ENCODE peak calls at places on chromosomes 4 and X, in five cellular contexts. I is GM12892, R is HepG2, Q is H1, G is GM12878. S is an unnamed sample.

GRCh38 chr4:25552580-25553271 is 102.9 kb upstream of the SLC34A2 start:
- DNase-seq in Q (no peak), G (no peak), I (no peak), R (no peak), S (no peak)

GRCh38 chr4:130712038-130712437 is 1616.1 kb downstream of the C4orf33 start:
- DNase-seq in I (no peak), R (no peak), G (no peak), Q (no peak), S (no peak)

GRCh38 chrX:71167031-71167781 is 22.6 kb downstream of the NLGN3 start:
- DNase-seq in G (no peak), Q (no peak), I (no peak), R (no peak), S (no peak)

GRCh38 chr4:3388461-3389185 is 53.1 kb upstream of the HGFAC start:
- DNase-seq in I (no peak), G (peak), R (no peak), Q (no peak), S (no peak)

GRCh38 chr4:90234916-90235547 is 107.8 kb downstream of the CCSER1 start:
- DNase-seq in G (no peak), I (no peak), R (no peak), Q (no peak), S (no peak)

GRCh38 chr4:23962462-23962861 is 72.6 kb upstream of the PPARGC1A start:
- DNase-seq in R (peak), G (no peak), I (no peak), Q (no peak), S (no peak)

GRCh38 chr4:1126506-1126905 is 13.1 kb upstream of the RNF212 start:
- DNase-seq in I (no peak), R (no peak), Q (no peak), G (no peak), S (no peak)

GRCh38 chr4:73725499-73725898 is 14.9 kb upstream of the CXCL8 start:
- DNase-seq in R (no peak), Q (no peak), I (no peak), G (no peak), S (no peak)

GRCh38 chrX:131649741-131650140 is 105.9 kb downstream of the OR13H1 start:
- DNase-seq in Q (no peak), G (no peak), I (no peak), R (no peak), S (no peak)

GRCh38 chr4:71259911-71260331 is 78.9 kb upstream of the SLC4A4 start:
- DNase-seq in Q (no peak), I (no peak), G (no peak), R (no peak), S (no peak)

GRCh38 chr4:80077639-80078038 is 4.6 kb upstream of the ANTXR2 start:
- DNase-seq in I (no peak), Q (no peak), G (no peak), R (no peak), S (no peak)

GRCh38 chr4:40514409-40515025 is 115.1 kb downstream of the RBM47 start:
- DNase-seq in Q (no peak), I (no peak), G (no peak), R (peak), S (no peak)

GRCh38 chr4:113069212-113069892 is 19.9 kb downstream of the ANK2 start:
- DNase-seq in R (peak), Q (no peak), I (no peak), G (no peak), S (no peak)

GRCh38 chr4:38499101-38499500 is 164.9 kb upstream of the KLF3 start:
- DNase-seq in G (no peak), Q (no peak), R (no peak), I (no peak), S (no peak)

GRCh38 chrX:3286196-3286920 is 60.1 kb downstream of the MXRA5 start:
- DNase-seq in I (no peak), Q (no peak), R (no peak), G (no peak), S (no peak)

GRCh38 chrX:136954930-136955329 is 74.4 kb upstream of the RBMX start:
- DNase-seq in Q (no peak), I (no peak), G (no peak), R (peak), S (no peak)

GRCh38 chr4:121192013-121192412 is 27.9 kb upstream of the TNIP3 start:
- DNase-seq in R (no peak), Q (no peak), I (no peak), G (no peak), S (no peak)

GRCh38 chr4:144343143-144343755 is 202.7 kb upstream of the GYPA start:
- DNase-seq in I (no peak), R (no peak), G (no peak), Q (no peak), S (no peak)

GRCh38 chrX:154761977-154762528 is 611 bp upstream of the DKC1 start:
- DNase-seq in R (no peak), I (no peak), Q (no peak), G (no peak), S (no peak)

GRCh38 chrX:154758696-154759095 is 4.0 kb upstream of the DKC1 start:
- DNase-seq in R (no peak), G (no peak), Q (no peak), I (no peak), S (no peak)

DNA sequence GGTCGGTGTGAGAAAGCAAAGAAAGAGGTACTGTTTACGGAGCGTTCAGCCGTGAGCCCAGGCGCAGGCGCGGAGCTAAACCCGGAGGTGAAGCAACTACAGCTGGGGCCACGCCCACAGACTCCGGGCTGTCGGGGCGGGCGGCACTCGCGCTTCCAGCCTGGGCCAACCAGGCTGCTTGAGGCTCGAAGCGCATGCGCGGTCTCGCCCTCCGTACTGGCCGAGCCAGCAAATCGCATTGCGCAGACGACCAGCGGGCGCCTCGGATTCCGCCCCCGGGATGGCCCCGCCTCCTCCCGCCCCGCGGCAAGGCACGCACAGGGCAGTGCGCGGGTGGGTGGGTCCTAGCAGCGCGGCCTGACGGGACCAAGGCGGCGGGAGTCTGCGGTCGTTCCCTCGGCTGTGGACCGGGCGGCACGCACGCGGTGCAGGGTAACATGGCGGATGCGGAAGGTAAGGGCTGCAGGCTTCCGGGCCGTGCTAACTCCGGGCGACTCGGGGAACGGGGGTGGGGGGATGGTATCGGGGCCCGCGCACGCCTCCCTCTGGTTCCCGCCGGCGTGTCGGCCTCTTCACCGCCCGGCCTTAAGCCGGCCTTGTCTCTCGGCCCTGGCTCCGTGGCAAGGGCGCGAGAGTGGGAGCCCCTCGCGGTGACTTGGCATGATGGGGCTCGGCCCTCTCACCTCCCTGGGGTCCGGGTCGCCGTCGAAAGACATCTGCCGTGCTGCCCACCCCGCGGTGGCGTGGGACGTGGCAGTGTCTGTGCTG is at the start of gene DKC1:
- DNase-seq in I (peak), Q (peak), R (peak), G (peak), S (peak)
- TF ChIP-seq POLR2A in I (peak), Q (peak), R (peak), G (peak), S (peak)

GRCh38 chr4:51965862-51966261 is 54.3 kb downstream of the LRRC66 start:
- DNase-seq in Q (no peak), I (no peak), G (no peak), R (no peak), S (no peak)

GRCh38 chr4:51963871-51964513 is 56.2 kb downstream of the LRRC66 start:
- DNase-seq in I (no peak), R (no peak), G (no peak), Q (no peak), S (no peak)

GRCh38 chr4:51958199-51958968 is 61.8 kb downstream of the LRRC66 start:
- DNase-seq in I (no peak), G (no peak), R (no peak), Q (no peak), S (no peak)

DNA sequence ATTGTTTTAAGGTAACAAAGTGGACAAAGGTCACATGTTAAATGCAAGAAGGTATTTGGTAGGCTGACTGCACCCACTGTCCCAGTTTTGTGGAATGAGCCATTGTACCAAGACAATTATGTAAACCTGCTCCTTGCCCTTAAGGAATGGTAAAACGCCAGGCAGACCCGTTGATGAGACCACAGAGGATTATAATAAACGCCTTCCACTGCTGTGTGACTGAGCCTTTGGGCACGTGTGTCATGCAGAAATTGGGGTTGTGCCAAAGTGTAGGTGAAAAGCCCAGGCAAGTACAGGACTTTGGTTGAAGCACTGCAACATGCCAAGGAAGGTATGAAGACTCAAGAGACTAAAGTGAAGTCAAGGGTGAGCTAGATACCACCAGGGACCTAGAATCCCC is 59.7 kb downstream of the LRRC66 start:
- DNase-seq in Q (no peak), G (no peak), R (no peak), I (no peak), S (no peak)
- TF ChIP-seq TAF1 in Q (no peak), G (no peak), R (no peak), I (no peak), S (no peak)

GRCh38 chr4:86939123-86939522 is 4.3 kb downstream of the AFF1 start:
- DNase-seq in R (no peak), Q (no peak), G (no peak), I (no peak), S (no peak)

GRCh38 chr4:86935499-86935832 is 655 bp downstream of the AFF1 start:
- DNase-seq in Q (no peak), G (no peak), I (no peak), R (no peak), S (no peak)

GRCh38 chr4:86934772-86935498 is at the start of gene AFF1:
- DNase-seq in Q (peak), R (peak), G (peak), I (peak), S (peak)

GRCh38 chr4:86934147-86934771 is 552 bp upstream of the AFF1 start:
- DNase-seq in G (no peak), Q (no peak), I (no peak), R (no peak), S (no peak)

DNA sequence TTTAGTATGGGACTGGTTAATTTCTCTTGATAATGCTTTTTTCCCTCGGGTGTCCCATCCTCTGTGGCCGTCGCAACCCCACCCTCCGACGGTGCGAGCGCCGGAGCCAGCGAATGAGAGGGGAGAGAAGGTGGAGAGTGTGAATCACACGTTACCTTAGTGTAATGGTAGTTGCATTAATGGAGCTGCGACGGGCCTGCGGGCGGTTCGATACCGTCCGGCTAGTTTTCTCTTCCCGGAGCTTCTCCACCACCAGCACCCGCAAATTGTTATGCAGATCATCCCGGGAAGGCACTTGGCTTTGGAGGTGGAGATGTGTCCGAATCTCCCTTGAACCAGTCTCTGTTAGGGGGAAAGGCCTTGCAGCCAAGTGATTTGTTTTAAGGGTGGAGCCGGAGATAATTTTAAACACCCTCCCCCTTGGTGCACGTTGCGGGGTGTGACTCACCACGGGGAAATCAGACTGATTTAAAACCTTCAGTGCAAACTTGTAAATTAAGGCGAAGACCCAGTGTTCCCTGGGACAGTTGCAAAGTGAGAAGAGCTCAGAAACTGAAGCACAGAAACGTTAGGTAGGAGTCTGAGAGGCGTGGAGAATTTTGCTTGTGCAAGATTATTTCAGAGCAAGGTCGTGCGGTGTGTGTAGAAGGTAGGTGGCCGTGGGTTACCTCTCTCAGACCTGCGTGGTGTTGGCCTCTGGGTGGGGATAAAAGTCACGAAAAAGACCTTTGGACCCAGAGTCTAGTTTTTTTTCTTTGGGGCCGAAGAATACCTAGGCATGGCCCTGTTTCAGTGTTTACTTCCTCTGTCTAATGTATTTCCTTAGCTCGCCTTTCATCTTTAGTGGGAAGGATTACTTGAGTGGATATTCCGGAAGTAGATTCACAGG is 1.3 kb downstream of the AFF1 start:
- DNase-seq in I (no peak), G (peak), R (peak), Q (peak), S (peak)
- TF ChIP-seq POLR2A in I (no peak), G (peak), R (no peak), Q (peak), S (peak)

GRCh38 chr4:126591583-126591982 is 1041.2 kb upstream of the INTU start:
- DNase-seq in R (no peak), I (no peak), G (no peak), Q (no peak), S (no peak)

GRCh38 chr4:126595643-126596042 is 1037.1 kb upstream of the INTU start:
- DNase-seq in R (no peak), G (no peak), I (no peak), Q (no peak), S (no peak)

GRCh38 chr4:126593626-126594025 is 1039.1 kb upstream of the INTU start:
- DNase-seq in Q (no peak), I (no peak), G (no peak), R (no peak), S (no peak)

DNA sequence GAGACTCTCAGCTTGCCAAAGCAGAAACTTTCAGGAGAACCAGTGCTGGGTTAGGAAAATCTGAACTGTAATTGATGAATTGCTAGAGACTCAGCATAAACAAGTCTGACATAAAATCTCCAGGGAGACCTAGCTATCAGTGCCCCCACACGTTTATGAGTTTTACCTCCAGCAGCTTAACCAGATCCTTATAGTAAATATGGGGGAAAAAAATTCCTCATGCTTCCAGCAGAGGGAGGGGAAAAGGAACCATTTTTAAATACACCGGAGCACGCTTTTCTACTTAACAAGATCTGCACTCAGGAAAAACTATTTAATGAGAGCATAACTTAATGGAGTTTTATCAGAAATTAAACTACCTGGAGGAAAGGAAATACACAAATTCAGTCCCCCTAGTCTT is 1040.7 kb upstream of the INTU start:
- DNase-seq in R (no peak), G (no peak), Q (no peak), I (no peak), S (no peak)
- TF ChIP-seq TAF1 in R (no peak), G (no peak), Q (no peak), I (no peak), S (no peak)

GRCh38 chrX:18676050-18676449 is 4.1 kb upstream of the RS1 start:
- DNase-seq in I (no peak), G (no peak), R (no peak), Q (no peak), S (no peak)

GRCh38 chrX:18676470-18676869 is 4.6 kb upstream of the RS1 start:
- DNase-seq in G (no peak), I (no peak), Q (no peak), R (peak), S (no peak)

GRCh38 chrX:18677140-18677834 is 5.4 kb upstream of the RS1 start:
- DNase-seq in G (no peak), I (no peak), R (no peak), Q (no peak), S (no peak)

GRCh38 chrX:18674417-18674787 is 2.5 kb upstream of the RS1 start:
- DNase-seq in Q (no peak), G (no peak), I (no peak), R (no peak), S (no peak)

DNA sequence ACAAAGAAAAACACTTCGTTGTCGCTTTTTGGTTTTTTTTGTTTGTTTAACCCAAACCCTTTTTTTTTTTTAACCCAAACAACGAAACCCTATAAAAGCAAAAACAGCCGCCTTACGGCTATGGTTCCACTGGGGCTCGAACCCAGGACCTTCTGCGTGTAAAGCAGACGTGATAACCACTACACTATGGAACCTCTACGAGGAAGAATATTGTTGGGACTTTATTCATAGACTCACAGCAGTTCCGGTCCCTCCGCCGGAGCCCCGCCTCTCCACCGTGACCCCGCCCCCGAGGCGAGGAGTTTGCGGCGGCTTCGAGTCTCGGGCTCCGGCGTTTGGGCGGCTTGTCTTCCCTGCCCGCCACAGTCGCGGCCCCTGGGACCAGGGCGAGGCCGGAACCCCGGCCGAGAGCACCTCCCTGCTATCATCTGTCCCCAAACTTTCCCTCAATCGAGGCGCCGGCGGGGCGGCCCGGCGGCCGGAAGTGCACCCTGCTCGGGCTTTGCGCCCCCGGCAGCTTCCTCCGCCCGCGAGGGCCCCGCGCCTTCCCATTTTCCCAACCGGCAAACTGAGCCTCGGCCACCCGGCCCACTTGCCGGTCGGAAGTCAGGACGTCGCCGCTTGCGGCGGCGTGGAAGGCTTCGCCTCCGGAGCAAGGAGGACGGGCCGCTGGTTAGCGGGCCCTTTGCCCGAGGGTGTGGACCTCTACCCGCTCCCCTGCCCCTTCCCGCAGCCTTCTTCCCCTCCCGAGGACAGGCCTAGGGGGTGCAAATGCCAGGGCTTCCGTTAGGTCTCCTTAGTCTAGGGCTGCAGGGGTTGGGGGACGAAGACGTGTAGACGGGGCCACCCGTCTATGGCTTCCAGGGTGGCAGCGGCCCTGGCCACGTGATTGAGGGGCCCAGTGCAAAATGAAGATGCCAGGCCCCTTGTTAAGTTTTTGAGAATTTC is 3.2 kb upstream of the RS1 start:
- DNase-seq in I (peak), R (peak), Q (peak), G (peak), S (peak)
- TF ChIP-seq POLR2A in I (peak), R (no peak), Q (peak), G (peak), S (no peak)

GRCh38 chr4:7651461-7651921 is 216.8 kb upstream of the PSAPL1 start:
- DNase-seq in I (no peak), G (no peak), R (no peak), Q (no peak), S (no peak)
- TF ChIP-seq TAF1 in I (no peak), G (no peak), R (no peak), Q (no peak), S (no peak)

DNA sequence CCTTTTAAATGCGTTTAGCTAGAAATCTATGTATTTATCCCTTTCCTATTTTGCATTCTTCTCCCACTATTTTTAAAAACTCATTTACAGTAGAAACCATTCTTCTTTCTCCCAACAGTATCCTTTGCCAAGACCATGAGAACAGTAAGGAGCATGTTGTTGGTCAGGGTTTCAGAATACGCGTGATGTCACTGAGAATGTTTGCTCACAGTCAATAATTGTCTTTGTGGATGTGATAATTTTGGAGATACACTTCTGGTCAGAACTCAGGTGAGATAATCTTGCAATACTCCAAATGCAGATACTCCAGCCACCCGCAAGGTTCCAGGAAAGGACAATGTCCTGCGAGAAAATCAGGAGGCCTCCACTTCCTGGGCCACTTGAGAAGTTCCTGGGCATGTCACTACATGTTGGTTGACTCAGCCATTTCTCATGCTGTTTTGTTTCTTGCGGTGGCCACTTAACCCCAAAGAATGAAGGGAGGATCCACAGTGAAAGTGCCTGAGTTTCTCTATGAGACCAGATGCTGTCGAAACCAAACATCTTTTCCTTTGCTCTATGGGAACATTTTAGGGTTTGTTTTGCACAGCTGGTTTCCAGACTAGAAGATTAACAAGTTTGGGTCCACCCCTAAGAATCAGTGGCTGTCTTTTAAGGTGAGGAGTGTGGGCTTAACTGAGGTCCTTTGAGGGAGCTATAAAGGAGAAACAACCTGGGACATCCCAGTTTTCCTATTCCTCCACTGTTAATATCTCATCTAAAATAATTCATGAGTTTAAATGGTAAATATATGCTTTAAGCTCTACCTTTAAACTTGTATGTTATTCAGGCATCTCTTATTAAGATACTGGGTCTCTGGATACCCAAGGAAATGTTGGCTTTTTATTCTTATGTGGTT is 116.0 kb downstream of the SOWAHB start:
- DNase-seq in R (peak), G (peak), Q (no peak), I (no peak), S (no peak)
- TF ChIP-seq POLR2A in R (no peak), G (no peak), Q (no peak), I (no peak), S (no peak)

S was measured in GM12891.